ENCODE peak calls at places on chromosomes 2 and 18, in seven cellular contexts. B, Y, F, J, S, E and H are unnamed samples.

GRCh38 chr2:239379641-239380170 is 21.1 kb downstream of the HDAC4 start:
- DNase-seq in E (no peak), J (peak; percentile 68), Y (no peak), B (no peak), F (peak; percentile 42), S (no peak), H (no peak)

GRCh38 chr18:76496200-76496890 is 1.3 kb upstream of the ZNF516 start:
- DNase-seq in B (no peak), S (peak; percentile 22), E (no peak), F (peak; percentile 88), Y (peak; percentile 83), J (peak; percentile 90), H (no peak)

GRCh38 chr18:76450912-76451421 is 44.1 kb downstream of the ZNF516 start:
- DNase-seq in Y (peak; percentile 64), S (no peak), B (no peak), E (no peak), F (peak; percentile 61), J (peak; percentile 79), H (no peak)

GRCh38 chr2:222878877-222879601 is 18.2 kb downstream of the ACSL3 start:
- DNase-seq in E (peak; percentile 32), Y (peak; percentile 72), B (no peak), F (no peak), J (no peak), S (peak; percentile 42), H (no peak)

GRCh38 chr2:177998006-177998405 is 74.6 kb downstream of the PDE11A start:
- DNase-seq in F (no peak), S (no peak), E (no peak), J (no peak), B (no peak), Y (peak; percentile 23), H (no peak)

GRCh38 chr2:6913415-6914157 is 3.6 kb upstream of the RNF144A start:
- DNase-seq in E (no peak), F (no peak), S (no peak), B (no peak), J (no peak), Y (no peak), H (no peak)

GRCh38 chr2:113795405-113795920 is 39.0 kb upstream of the SLC35F5 start:
- DNase-seq in J (no peak), B (no peak), F (no peak), Y (peak; percentile 55), E (no peak), S (no peak), H (no peak)

GRCh38 chr2:27762951-27763906 is 8.3 kb upstream of the MRPL33 start:
- DNase-seq in E (no peak), Y (peak; percentile 58), J (no peak), S (peak; percentile 93), F (no peak), B (no peak), H (no peak)

GRCh38 chr2:232097758-232098157 is 136.2 kb downstream of the DIS3L2 start:
- DNase-seq in E (no peak), Y (no peak), S (no peak), B (no peak), F (no peak), J (no peak), H (no peak)

GRCh38 chr2:166665991-166666940 is 172.2 kb upstream of the SCN7A start:
- DNase-seq in E (no peak), F (no peak), B (no peak), J (no peak), Y (peak; percentile 68), S (no peak), H (peak; percentile 44)

GRCh38 chr2:479505-480161 is 191.7 kb upstream of the ALKAL2 start:
- DNase-seq in B (no peak), E (no peak), S (peak; percentile 15), J (no peak), Y (peak; percentile 3), F (no peak), H (no peak)

GRCh38 chr18:24181806-24182205 is 42.9 kb downstream of the CABYR start:
- DNase-seq in B (no peak), S (no peak), J (no peak), Y (peak; percentile 44), E (no peak), F (no peak), H (no peak)

GRCh38 chr2:88054300-88055048 is 1.1 kb downstream of the KRCC1 start:
- DNase-seq in E (no peak), F (no peak), B (no peak), S (no peak), J (no peak), Y (peak; percentile 13), H (no peak)

GRCh38 chr18:26617151-26617554 is 68.8 kb upstream of the KCTD1 start:
- DNase-seq in B (no peak), Y (peak; percentile 99), J (no peak), S (peak; percentile 25), E (peak; percentile 47), F (no peak), H (peak; percentile 12)

GRCh38 chr2:99819766-99820165 is 322.6 kb downstream of the AFF3 start:
- DNase-seq in Y (peak; percentile 36), S (no peak), E (no peak), J (no peak), F (no peak), B (no peak), H (no peak)

GRCh38 chr2:65835106-65835505 is 402.7 kb upstream of the SPRED2 start:
- DNase-seq in B (no peak), J (no peak), F (no peak), E (no peak), S (no peak), Y (no peak), H (no peak)

GRCh38 chr2:205680067-205680466 is 2.2 kb upstream of the NRP2 start:
- DNase-seq in E (peak; percentile 89), Y (peak; percentile 97), B (peak; percentile 76), J (peak; percentile 77), S (peak; percentile 76), F (no peak), H (peak; percentile 94)

GRCh38 chr18:58552057-58552461 is 76.8 kb downstream of the ALPK2 start:
- DNase-seq in Y (peak; percentile 66), B (no peak), S (peak; percentile 68), J (no peak), F (no peak), E (no peak), H (no peak)

GRCh38 chr2:56199492-56199891 is 15.7 kb downstream of the CCDC85A start:
- DNase-seq in Y (peak; percentile 43), F (no peak), S (no peak), B (no peak), J (no peak), E (no peak), H (no peak)

GRCh38 chr18:46712406-46712805 is 44.4 kb downstream of the ST8SIA5 start:
- DNase-seq in S (no peak), B (no peak), E (no peak), F (no peak), J (no peak), Y (no peak), H (peak; percentile 12)

GRCh38 chr2:18268400-18268799 is 292.1 kb downstream of the RDH14 start:
- DNase-seq in J (no peak), F (no peak), B (no peak), E (no peak), S (no peak), Y (peak; percentile 79), H (no peak)

GRCh38 chr2:97870396-97870843 is 125.3 kb downstream of the TMEM131 start:
- DNase-seq in E (peak; percentile 79), S (peak; percentile 65), F (no peak), Y (peak; percentile 89), B (peak; percentile 94), J (no peak), H (peak; percentile 80)

GRCh38 chr2:145807978-145808377 is 1288.1 kb upstream of the ZEB2 start:
- DNase-seq in Y (peak; percentile 51), F (no peak), B (no peak), J (no peak), E (no peak), S (no peak), H (no peak)

GRCh38 chr2:12718662-12719399 is 2.1 kb downstream of the TRIB2 start:
- DNase-seq in Y (no peak), J (no peak), E (no peak), S (no peak), F (no peak), B (no peak), H (no peak)

GRCh38 chr2:120488531-120488930 is 142.6 kb downstream of the INHBB start:
- DNase-seq in B (no peak), E (no peak), S (no peak), J (no peak), Y (no peak), F (no peak), H (no peak)

GRCh38 chr2:127106457-127106997 is 427 bp downstream of the BIN1 start:
- DNase-seq in S (no peak), J (peak; percentile 80), B (no peak), Y (peak; percentile 27), F (no peak), E (no peak), H (no peak)

GRCh38 chr2:127105656-127106456 is 1.1 kb downstream of the BIN1 start:
- DNase-seq in Y (peak; percentile 60), B (no peak), E (no peak), S (no peak), F (peak; percentile 59), J (peak; percentile 76), H (no peak)

GRCh38 chr2:127108090-127108523 is 1.2 kb upstream of the BIN1 start:
- DNase-seq in E (no peak), J (peak; percentile 46), B (no peak), F (no peak), S (no peak), Y (no peak), H (no peak)

GRCh38 chr2:127106998-127107621 is at the start of gene BIN1:
- DNase-seq in E (peak; percentile 65), Y (peak; percentile 94), B (peak; percentile 91), F (peak; percentile 94), J (peak; percentile 92), S (peak; percentile 34), H (no peak)

GRCh38 chr2:127107622-127107999 is 657 bp upstream of the BIN1 start:
- DNase-seq in J (peak; percentile 62), E (peak; percentile 33), Y (peak; percentile 56), B (peak; percentile 44), S (no peak), F (no peak), H (no peak)
- TF ChIP-seq CTCF in J (no peak), E (peak; percentile 34), Y (peak; percentile 23), B (peak; percentile 7), S (no peak), F (no peak), H (no peak)

GRCh38 chr2:23663730-23664005 is 263.3 kb downstream of the ATAD2B start:
- DNase-seq in B (no peak), J (no peak), S (no peak), F (no peak), E (no peak), Y (peak; percentile 4), H (no peak)
- H3K4me3 ChIP-seq in B (no peak overlapping the region), J (peak overlapping the region; percentile 41), S (no peak overlapping the region), F (peak overlapping the region; percentile 38), E (no peak overlapping the region), Y (no peak overlapping the region), H (no peak overlapping the region)

DNA sequence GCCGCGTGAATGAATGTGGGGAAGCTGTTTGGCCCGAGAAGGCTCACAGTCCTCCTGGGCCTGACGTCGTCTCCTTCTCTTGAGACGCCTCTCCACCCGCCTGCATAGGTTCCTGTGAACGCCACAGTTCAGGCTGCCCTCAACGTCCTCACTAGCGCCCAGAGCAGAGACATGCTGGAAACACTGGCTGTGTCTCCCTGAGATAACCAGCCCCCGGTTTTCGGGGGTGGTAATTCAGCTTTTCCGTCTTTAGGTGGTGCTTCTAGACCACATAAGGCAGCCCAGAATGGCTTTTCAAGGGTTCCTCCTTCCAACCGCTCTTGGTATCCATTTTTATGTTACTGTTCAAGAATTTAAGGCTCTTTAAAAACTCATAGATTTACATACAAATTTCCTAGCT is 110.4 kb upstream of the PXDN start:
- DNase-seq in B (no peak), S (no peak), F (no peak), E (no peak), J (no peak), Y (peak; percentile 90), H (no peak)
- TF ChIP-seq CTCF in B (no peak), S (peak; percentile 35), F (peak; percentile 32), E (peak; percentile 36), J (no peak), Y (peak; percentile 91), H (no peak)

GRCh38 chr18:7459851-7460774 is 107.0 kb upstream of the PTPRM start:
- DNase-seq in S (peak; percentile 72), B (no peak), E (no peak), J (peak; percentile 77), F (no peak), Y (peak; percentile 26), H (no peak)
- H3K4me3 ChIP-seq in S (peak overlapping the region; percentile 40), B (no peak overlapping the region), E (no peak overlapping the region), J (peak overlapping the region; percentile 37), F (peak overlapping the region; percentile 29), Y (peak overlapping the region; percentile 6), H (no peak overlapping the region)